ENCODE peak calls at places on chromosomes 6 and 20, in seven cellular contexts. One of them, this sample, is unnamed.

GRCh38 chr6:31617010-31617409 is 2.0 kb downstream of the AIF1 start:
- DNase-seq in activated T-helper 1 cell treated with anti-CD3 and anti-CD28 coated beads, Interleukin-2, amount 50 U/mL, for 16 hours: no peak
- DNase-seq in cardiac fibroblast: no peak
- DNase-seq in ACHN: no peak
- DNase-seq in CD8-positive, alpha-beta T cell: no peak
- DNase-seq in left ventricle myocardium inferior: no peak
- DNase-seq in ovary: no peak
- DNase-seq in this sample: no peak

GRCh38 chr6:45571159-45571558 is 193.4 kb upstream of the SUPT3H start:
- DNase-seq in activated T-helper 1 cell treated with anti-CD3 and anti-CD28 coated beads, Interleukin-2, amount 50 U/mL, for 16 hours: no peak
- DNase-seq in cardiac fibroblast: no peak
- DNase-seq in ACHN: no peak
- DNase-seq in CD8-positive, alpha-beta T cell: no peak
- DNase-seq in left ventricle myocardium inferior: no peak
- DNase-seq in ovary: no peak
- DNase-seq in this sample: no peak

GRCh38 chr6:38508894-38509293 is 130.8 kb downstream of the BTBD9 start:
- DNase-seq in activated T-helper 1 cell treated with anti-CD3 and anti-CD28 coated beads, Interleukin-2, amount 50 U/mL, for 16 hours: no peak
- DNase-seq in cardiac fibroblast: peak
- DNase-seq in ACHN: no peak
- DNase-seq in CD8-positive, alpha-beta T cell: no peak
- DNase-seq in left ventricle myocardium inferior: no peak
- DNase-seq in ovary: no peak
- DNase-seq in this sample: no peak

GRCh38 chr20:47544852-47545251 is 43.2 kb downstream of the NCOA3 start:
- DNase-seq in activated T-helper 1 cell treated with anti-CD3 and anti-CD28 coated beads, Interleukin-2, amount 50 U/mL, for 16 hours: no peak
- DNase-seq in cardiac fibroblast: peak
- DNase-seq in ACHN: no peak
- DNase-seq in CD8-positive, alpha-beta T cell: no peak
- DNase-seq in left ventricle myocardium inferior: no peak
- DNase-seq in ovary: no peak
- DNase-seq in this sample: no peak

GRCh38 chr6:104623052-104623690 is 236.5 kb downstream of the HACE1 start:
- DNase-seq in activated T-helper 1 cell treated with anti-CD3 and anti-CD28 coated beads, Interleukin-2, amount 50 U/mL, for 16 hours: no peak
- DNase-seq in cardiac fibroblast: no peak
- DNase-seq in ACHN: no peak
- DNase-seq in CD8-positive, alpha-beta T cell: no peak
- DNase-seq in left ventricle myocardium inferior: no peak
- DNase-seq in ovary: no peak
- DNase-seq in this sample: no peak

GRCh38 chr6:4470698-4471210 is 305.4 kb upstream of the CDYL start:
- DNase-seq in activated T-helper 1 cell treated with anti-CD3 and anti-CD28 coated beads, Interleukin-2, amount 50 U/mL, for 16 hours: no peak
- DNase-seq in cardiac fibroblast: no peak
- DNase-seq in ACHN: no peak
- DNase-seq in CD8-positive, alpha-beta T cell: no peak
- DNase-seq in left ventricle myocardium inferior: no peak
- DNase-seq in ovary: no peak
- DNase-seq in this sample: no peak

GRCh38 chr6:155313602-155314091 is 637 bp downstream of the TFB1M start:
- DNase-seq in activated T-helper 1 cell treated with anti-CD3 and anti-CD28 coated beads, Interleukin-2, amount 50 U/mL, for 16 hours: no peak
- DNase-seq in cardiac fibroblast: peak
- DNase-seq in ACHN: peak
- DNase-seq in CD8-positive, alpha-beta T cell: peak
- DNase-seq in left ventricle myocardium inferior: no peak
- DNase-seq in ovary: no peak
- DNase-seq in this sample: peak

GRCh38 chr6:1903780-1904493 is 294.2 kb downstream of the FOXC1 start:
- DNase-seq in activated T-helper 1 cell treated with anti-CD3 and anti-CD28 coated beads, Interleukin-2, amount 50 U/mL, for 16 hours: no peak
- DNase-seq in cardiac fibroblast: no peak
- DNase-seq in ACHN: no peak
- DNase-seq in CD8-positive, alpha-beta T cell: no peak
- DNase-seq in left ventricle myocardium inferior: no peak
- DNase-seq in ovary: no peak
- DNase-seq in this sample: no peak

GRCh38 chr20:47502801-47503239 is 1.1 kb downstream of the NCOA3 start:
- DNase-seq in activated T-helper 1 cell treated with anti-CD3 and anti-CD28 coated beads, Interleukin-2, amount 50 U/mL, for 16 hours: no peak
- DNase-seq in cardiac fibroblast: peak
- DNase-seq in ACHN: peak
- DNase-seq in CD8-positive, alpha-beta T cell: peak
- DNase-seq in left ventricle myocardium inferior: no peak
- DNase-seq in ovary: no peak
- DNase-seq in this sample: no peak

GRCh38 chr6:158559895-158560786 is at the start of gene TMEM181:
- DNase-seq in activated T-helper 1 cell treated with anti-CD3 and anti-CD28 coated beads, Interleukin-2, amount 50 U/mL, for 16 hours: peak
- DNase-seq in cardiac fibroblast: peak
- DNase-seq in ACHN: peak
- DNase-seq in CD8-positive, alpha-beta T cell: peak
- DNase-seq in left ventricle myocardium inferior: peak
- DNase-seq in ovary: peak
- DNase-seq in this sample: peak

GRCh38 chr20:12566596-12566995 is 442.2 kb upstream of the SPTLC3 start:
- DNase-seq in activated T-helper 1 cell treated with anti-CD3 and anti-CD28 coated beads, Interleukin-2, amount 50 U/mL, for 16 hours: no peak
- DNase-seq in cardiac fibroblast: no peak
- DNase-seq in ACHN: no peak
- DNase-seq in CD8-positive, alpha-beta T cell: no peak
- DNase-seq in left ventricle myocardium inferior: no peak
- DNase-seq in ovary: no peak
- DNase-seq in this sample: no peak

GRCh38 chr6:156175971-156176421 is 601.2 kb upstream of the ARID1B start:
- DNase-seq in activated T-helper 1 cell treated with anti-CD3 and anti-CD28 coated beads, Interleukin-2, amount 50 U/mL, for 16 hours: no peak
- DNase-seq in cardiac fibroblast: no peak
- DNase-seq in ACHN: peak
- DNase-seq in CD8-positive, alpha-beta T cell: no peak
- DNase-seq in left ventricle myocardium inferior: peak
- DNase-seq in ovary: peak
- DNase-seq in this sample: no peak

GRCh38 chr6:151679941-151680340 is 127.5 kb upstream of the ESR1 start:
- DNase-seq in activated T-helper 1 cell treated with anti-CD3 and anti-CD28 coated beads, Interleukin-2, amount 50 U/mL, for 16 hours: no peak
- DNase-seq in cardiac fibroblast: no peak
- DNase-seq in ACHN: no peak
- DNase-seq in CD8-positive, alpha-beta T cell: no peak
- DNase-seq in left ventricle myocardium inferior: no peak
- DNase-seq in ovary: no peak
- DNase-seq in this sample: no peak

GRCh38 chr6:106662458-106662857 is 33.1 kb downstream of the QRSL1 start:
- DNase-seq in activated T-helper 1 cell treated with anti-CD3 and anti-CD28 coated beads, Interleukin-2, amount 50 U/mL, for 16 hours: no peak
- DNase-seq in cardiac fibroblast: no peak
- DNase-seq in ACHN: no peak
- DNase-seq in CD8-positive, alpha-beta T cell: no peak
- DNase-seq in left ventricle myocardium inferior: no peak
- DNase-seq in ovary: no peak
- DNase-seq in this sample: no peak

This sample was measured in CMK.